ENCODE peak calls at places on chromosomes 2 and 18, in seven cellular contexts. One of them, this sample, is unnamed. For H3K9me3, the result is how much of the 10 kb centered on the place peaks cover.

GRCh38 chr2:200367155-200367554 is 60.7 kb downstream of the SPATS2L start:
- DNase-seq in breast epithelium: no peak
- DNase-seq in HCT116: no peak
- DNase-seq in HepG2: peak
- DNase-seq in H1: no peak
- DNase-seq in transverse colon: no peak
- DNase-seq in GM12878: no peak
- DNase-seq in this sample: no peak

GRCh38 chr2:215728504-215729065 is 284.8 kb downstream of the MREG start:
- DNase-seq in breast epithelium: no peak
- DNase-seq in HCT116: no peak
- DNase-seq in HepG2: peak
- DNase-seq in H1: no peak
- DNase-seq in transverse colon: no peak
- DNase-seq in GM12878: peak
- DNase-seq in this sample: no peak

GRCh38 chr18:755506-755905 is 43.1 kb upstream of the ENOSF1 start:
- DNase-seq in breast epithelium: no peak
- DNase-seq in HCT116: no peak
- DNase-seq in HepG2: no peak
- DNase-seq in H1: no peak
- DNase-seq in transverse colon: no peak
- DNase-seq in GM12878: no peak
- DNase-seq in this sample: no peak

GRCh38 chr2:41169744-41170143 is 717.9 kb upstream of the SLC8A1 start:
- DNase-seq in breast epithelium: no peak
- DNase-seq in HCT116: no peak
- DNase-seq in HepG2: no peak
- DNase-seq in H1: no peak
- DNase-seq in transverse colon: no peak
- DNase-seq in GM12878: no peak
- DNase-seq in this sample: no peak

GRCh38 chr2:224412064-224412921 is 10.4 kb upstream of the FAM124B start:
- DNase-seq in breast epithelium: no peak
- DNase-seq in HCT116: no peak
- DNase-seq in HepG2: no peak
- DNase-seq in H1: no peak
- DNase-seq in transverse colon: no peak
- DNase-seq in GM12878: no peak
- DNase-seq in this sample: no peak

GRCh38 chr2:149747456-149747855 is 159.9 kb upstream of the MMADHC start:
- DNase-seq in breast epithelium: no peak
- DNase-seq in HCT116: no peak
- DNase-seq in HepG2: no peak
- DNase-seq in H1: no peak
- DNase-seq in transverse colon: no peak
- DNase-seq in GM12878: no peak
- DNase-seq in this sample: no peak

GRCh38 chr18:36335476-36336279 is 38.2 kb downstream of the FHOD3 start:
- DNase-seq in breast epithelium: no peak
- DNase-seq in HCT116: no peak
- DNase-seq in HepG2: no peak
- DNase-seq in H1: no peak
- DNase-seq in transverse colon: no peak
- DNase-seq in GM12878: no peak
- DNase-seq in this sample: no peak

GRCh38 chr2:48343571-48344440 is 186.1 kb upstream of the STON1 start:
- DNase-seq in breast epithelium: no peak
- DNase-seq in HCT116: no peak
- DNase-seq in HepG2: peak
- DNase-seq in H1: no peak
- DNase-seq in transverse colon: no peak
- DNase-seq in GM12878: no peak
- DNase-seq in this sample: no peak

GRCh38 chr2:152071077-152071476 is 27.8 kb downstream of the CACNB4 start:
- DNase-seq in breast epithelium: no peak
- DNase-seq in HCT116: no peak
- DNase-seq in HepG2: no peak
- DNase-seq in H1: no peak
- DNase-seq in transverse colon: no peak
- DNase-seq in GM12878: no peak
- DNase-seq in this sample: no peak

GRCh38 chr2:55776479-55776878 is 82.8 kb upstream of the PNPT1 start:
- DNase-seq in breast epithelium: no peak
- DNase-seq in HCT116: no peak
- DNase-seq in HepG2: no peak
- DNase-seq in H1: no peak
- DNase-seq in transverse colon: no peak
- DNase-seq in GM12878: no peak
- DNase-seq in this sample: no peak

GRCh38 chr2:150621800-150622199 is 134.3 kb upstream of the RND3 start:
- DNase-seq in breast epithelium: no peak
- DNase-seq in HCT116: no peak
- DNase-seq in HepG2: no peak
- DNase-seq in H1: no peak
- DNase-seq in transverse colon: no peak
- DNase-seq in GM12878: no peak
- DNase-seq in this sample: no peak

GRCh38 chr2:72026819-72027425 is 120.7 kb downstream of the CYP26B1 start:
- DNase-seq in breast epithelium: peak
- DNase-seq in HCT116: no peak
- DNase-seq in HepG2: no peak
- DNase-seq in H1: no peak
- DNase-seq in transverse colon: no peak
- DNase-seq in GM12878: no peak
- DNase-seq in this sample: peak

GRCh38 chr18:70636991-70637390 is 348.1 kb downstream of the SOCS6 start:
- DNase-seq in breast epithelium: no peak
- DNase-seq in HCT116: no peak
- DNase-seq in HepG2: no peak
- DNase-seq in H1: no peak
- DNase-seq in transverse colon: no peak
- DNase-seq in GM12878: no peak
- DNase-seq in this sample: no peak

GRCh38 chr2:106269591-106270291 is 75.6 kb upstream of the UXS1 start:
- DNase-seq in breast epithelium: peak
- DNase-seq in HCT116: no peak
- DNase-seq in HepG2: no peak
- DNase-seq in H1: no peak
- DNase-seq in transverse colon: peak
- DNase-seq in GM12878: no peak
- DNase-seq in this sample: peak

GRCh38 chr2:223944166-223944703 is 900 bp downstream of the WDFY1 start:
- DNase-seq in breast epithelium: no peak
- DNase-seq in HCT116: no peak
- DNase-seq in HepG2: peak
- DNase-seq in H1: no peak
- DNase-seq in transverse colon: peak
- DNase-seq in GM12878: no peak
- DNase-seq in this sample: peak

GRCh38 chr2:221596192-221596591 is 24.1 kb upstream of the EPHA4 start:
- DNase-seq in breast epithelium: no peak
- DNase-seq in HCT116: no peak
- DNase-seq in HepG2: no peak
- DNase-seq in H1: no peak
- DNase-seq in transverse colon: no peak
- DNase-seq in GM12878: no peak
- DNase-seq in this sample: no peak

GRCh38 chr2:149018971-149019370 is 19.5 kb upstream of the LYPD6B start:
- DNase-seq in breast epithelium: no peak
- DNase-seq in HCT116: no peak
- DNase-seq in HepG2: no peak
- DNase-seq in H1: no peak
- DNase-seq in transverse colon: no peak
- DNase-seq in GM12878: no peak
- DNase-seq in this sample: no peak

GRCh38 chr2:202269585-202269984 is 4.0 kb downstream of the NOP58 start:
- DNase-seq in breast epithelium: no peak
- DNase-seq in HCT116: no peak
- DNase-seq in HepG2: no peak
- DNase-seq in H1: no peak
- DNase-seq in transverse colon: no peak
- DNase-seq in GM12878: peak
- DNase-seq in this sample: no peak

GRCh38 chr2:228657807-228658402 is 476.4 kb upstream of the SPHKAP start:
- DNase-seq in breast epithelium: no peak
- DNase-seq in HCT116: peak
- DNase-seq in HepG2: peak
- DNase-seq in H1: no peak
- DNase-seq in transverse colon: no peak
- DNase-seq in GM12878: peak
- DNase-seq in this sample: no peak

GRCh38 chr2:209642146-209642815 is 129.4 kb upstream of the UNC80 start:
- DNase-seq in breast epithelium: no peak
- DNase-seq in HCT116: no peak
- DNase-seq in HepG2: no peak
- DNase-seq in H1: no peak
- DNase-seq in transverse colon: no peak
- DNase-seq in GM12878: no peak
- DNase-seq in this sample: no peak

GRCh38 chr2:168849610-168850009 is 40.6 kb downstream of the SPC25 start:
- DNase-seq in breast epithelium: no peak
- DNase-seq in HCT116: no peak
- DNase-seq in HepG2: peak
- DNase-seq in H1: peak
- DNase-seq in transverse colon: peak
- DNase-seq in GM12878: no peak
- DNase-seq in this sample: no peak

GRCh38 chr18:48749768-48750167 is 201.0 kb downstream of the SMAD7 start:
- DNase-seq in breast epithelium: peak
- DNase-seq in HCT116: no peak
- DNase-seq in HepG2: no peak
- DNase-seq in H1: no peak
- DNase-seq in transverse colon: no peak
- DNase-seq in GM12878: no peak
- DNase-seq in this sample: peak

DNA sequence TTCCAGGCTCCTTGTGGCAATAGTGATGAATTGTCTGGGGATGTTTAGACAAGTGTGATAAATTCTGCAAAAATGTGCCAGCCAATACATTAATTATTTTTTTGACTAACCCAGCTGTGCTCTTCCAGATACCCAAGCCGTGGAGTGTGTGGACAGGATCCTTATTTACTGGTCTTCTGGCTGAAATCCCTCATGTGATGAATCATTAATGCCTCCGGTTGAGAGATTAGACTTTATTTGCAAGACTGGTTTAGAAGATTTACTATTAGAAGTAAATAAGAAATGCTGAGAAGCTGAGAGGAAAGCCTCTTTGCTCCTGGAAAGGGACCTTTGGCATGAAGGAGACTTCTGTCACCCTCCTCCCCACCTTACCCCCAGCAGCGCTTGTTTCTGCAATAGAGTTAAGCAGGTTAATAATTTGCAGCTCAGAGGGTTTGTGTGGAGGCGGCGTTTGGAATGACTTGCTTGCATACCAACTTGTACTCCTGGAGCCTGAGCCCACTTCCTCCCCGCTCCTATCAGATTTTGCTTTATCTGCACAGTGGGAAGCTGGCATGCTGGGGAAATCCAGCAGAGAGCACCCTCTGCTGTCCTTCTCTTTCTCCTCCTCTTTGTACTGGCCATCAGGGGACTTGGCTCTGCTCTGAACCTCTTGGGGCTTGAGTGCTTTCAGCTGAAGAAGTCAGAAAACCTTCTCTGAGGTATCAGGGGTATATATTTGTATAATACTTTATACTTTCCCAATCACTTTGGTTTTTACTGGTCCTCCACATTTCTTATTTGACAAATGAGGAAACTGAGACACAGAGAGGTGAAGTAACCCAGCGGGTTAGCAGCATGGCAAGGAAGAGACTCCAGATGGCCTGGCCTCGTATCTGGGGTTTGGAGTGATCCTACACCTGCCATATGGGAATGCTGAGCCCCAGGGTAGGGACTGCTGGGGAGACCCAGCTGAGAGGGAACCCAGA is 16.3 kb downstream of the SLC3A1 start:
- DNase-seq in breast epithelium: peak
- DNase-seq in HCT116: peak
- DNase-seq in HepG2: peak
- DNase-seq in H1: no peak
- DNase-seq in transverse colon: peak
- DNase-seq in GM12878: no peak
- DNase-seq in this sample: no peak
- TF ChIP-seq POLR2AphosphoS5 in breast epithelium: no peak
- TF ChIP-seq POLR2AphosphoS5 in HCT116: no peak
- TF ChIP-seq POLR2AphosphoS5 in HepG2: no peak
- TF ChIP-seq POLR2AphosphoS5 in H1: no peak
- TF ChIP-seq POLR2AphosphoS5 in transverse colon: no peak
- TF ChIP-seq POLR2AphosphoS5 in GM12878: no peak
- TF ChIP-seq POLR2AphosphoS5 in this sample: no peak

GRCh38 chr2:16170675-16171424 is 230.5 kb downstream of the MYCN start:
- DNase-seq in breast epithelium: no peak
- DNase-seq in HCT116: no peak
- DNase-seq in HepG2: no peak
- DNase-seq in H1: no peak
- DNase-seq in transverse colon: no peak
- DNase-seq in GM12878: no peak
- DNase-seq in this sample: peak
- H3K9me3 ChIP-seq in breast epithelium: under half
- H3K9me3 ChIP-seq in HCT116: under half
- H3K9me3 ChIP-seq in HepG2: under half
- H3K9me3 ChIP-seq in H1: under half
- H3K9me3 ChIP-seq in transverse colon: under half
- H3K9me3 ChIP-seq in GM12878: under half
- H3K9me3 ChIP-seq in this sample: under half

GRCh38 chr2:64649013-64649484 is 4.7 kb downstream of the SERTAD2 start:
- DNase-seq in breast epithelium: no peak
- DNase-seq in HCT116: no peak
- DNase-seq in HepG2: peak
- DNase-seq in H1: no peak
- DNase-seq in transverse colon: peak
- DNase-seq in GM12878: no peak
- DNase-seq in this sample: no peak
- TF ChIP-seq POLR2AphosphoS5 in breast epithelium: no peak
- TF ChIP-seq POLR2AphosphoS5 in HCT116: no peak
- TF ChIP-seq POLR2AphosphoS5 in HepG2: no peak
- TF ChIP-seq POLR2AphosphoS5 in H1: no peak
- TF ChIP-seq POLR2AphosphoS5 in transverse colon: no peak
- TF ChIP-seq POLR2AphosphoS5 in GM12878: no peak
- TF ChIP-seq POLR2AphosphoS5 in this sample: no peak

GRCh38 chr2:230788554-230789175 is 76.0 kb downstream of the CAB39 start:
- DNase-seq in breast epithelium: no peak
- DNase-seq in HCT116: no peak
- DNase-seq in HepG2: no peak
- DNase-seq in H1: no peak
- DNase-seq in transverse colon: no peak
- DNase-seq in GM12878: no peak
- DNase-seq in this sample: no peak

GRCh38 chr2:230787101-230787500 is 74.5 kb downstream of the CAB39 start:
- DNase-seq in breast epithelium: no peak
- DNase-seq in HCT116: no peak
- DNase-seq in HepG2: no peak
- DNase-seq in H1: no peak
- DNase-seq in transverse colon: no peak
- DNase-seq in GM12878: no peak
- DNase-seq in this sample: no peak

GRCh38 chr2:230784840-230785239 is 72.2 kb downstream of the CAB39 start:
- DNase-seq in breast epithelium: no peak
- DNase-seq in HCT116: no peak
- DNase-seq in HepG2: no peak
- DNase-seq in H1: peak
- DNase-seq in transverse colon: no peak
- DNase-seq in GM12878: no peak
- DNase-seq in this sample: no peak

GRCh38 chr2:230783101-230783500 is 70.5 kb downstream of the CAB39 start:
- DNase-seq in breast epithelium: no peak
- DNase-seq in HCT116: no peak
- DNase-seq in HepG2: no peak
- DNase-seq in H1: no peak
- DNase-seq in transverse colon: no peak
- DNase-seq in GM12878: no peak
- DNase-seq in this sample: no peak

GRCh38 chr2:230785346-230785745 is 72.7 kb downstream of the CAB39 start:
- DNase-seq in breast epithelium: no peak
- DNase-seq in HCT116: no peak
- DNase-seq in HepG2: no peak
- DNase-seq in H1: no peak
- DNase-seq in transverse colon: no peak
- DNase-seq in GM12878: no peak
- DNase-seq in this sample: no peak
- H3K9me3 ChIP-seq in breast epithelium: under half
- H3K9me3 ChIP-seq in HCT116: under half
- H3K9me3 ChIP-seq in HepG2: under half
- H3K9me3 ChIP-seq in H1: under half
- H3K9me3 ChIP-seq in transverse colon: under half
- H3K9me3 ChIP-seq in GM12878: under half
- H3K9me3 ChIP-seq in this sample: under half

This sample was measured in suprapubic skin.